ENCODE peak calls at places on chromosome 3, in four cellular contexts. I is stimulated activated CD8-positive, alpha-beta memory T cell treated with anti-CD3 and anti-CD28 coated beads, Interleukin-4, amount 100 ng/mL, for 4 hours; Z is stimulated activated CD4-positive, alpha-beta T cell treated with anti-CD3 and anti-CD28 coated beads, Interleukin-12 subunit alpha, Interleukin-12 subunit beta, amount 100 ng/mL, for 24 hours; M is ACHN. S is an unnamed sample.

GRCh38 chr3:115074502-115074901 is 72.6 kb downstream of the ZBTB20 start:
- DNase-seq in Z (no peak), M (no peak), I (no peak), S (no peak)

GRCh38 chr3:48504051-48504946 is at the start of gene SHISA5:
- DNase-seq in I (no peak), M (peak; percentile 42), Z (no peak), S (peak; percentile 54)

GRCh38 chr3:50100956-50101845 is 12.5 kb downstream of the RBM5 start:
- DNase-seq in I (no peak), M (no peak), Z (no peak), S (no peak)

GRCh38 chr3:59040902-59041301 is 8.9 kb downstream of the CFAP20DC start:
- DNase-seq in I (no peak), Z (no peak), M (no peak), S (no peak)

GRCh38 chr3:106349191-106349881 is 480.5 kb upstream of the CBLB start:
- DNase-seq in I (no peak), Z (no peak), M (no peak), S (no peak)

GRCh38 chr3:134029256-134029733 is 430 bp downstream of the SLCO2A1 start:
- DNase-seq in Z (no peak), I (no peak), M (peak; percentile 10), S (no peak)

GRCh38 chr3:10423171-10423882 is 82.1 kb downstream of the ATP2B2 start:
- DNase-seq in I (no peak), M (no peak), Z (no peak), S (no peak)

GRCh38 chr3:105593315-105593714 is 226.6 kb downstream of the ALCAM start:
- DNase-seq in Z (no peak), M (no peak), I (no peak), S (no peak)

GRCh38 chr3:85360742-85361387 is 402.1 kb downstream of the CADM2 start:
- DNase-seq in I (no peak), Z (no peak), M (peak; percentile 53), S (no peak)

GRCh38 chr3:58994746-58995330 is 55.0 kb downstream of the CFAP20DC start:
- DNase-seq in Z (no peak), I (no peak), M (peak; percentile 76), S (peak; percentile 32)

GRCh38 chr3:17742092-17742836 is at the start of gene TBC1D5:
- DNase-seq in Z (peak; percentile 87), I (peak; percentile 24), M (peak; percentile 97), S (peak; percentile 93)

GRCh38 chr3:122572940-122573412 is 4.5 kb upstream of the PARP15 start:
- DNase-seq in Z (no peak), I (no peak), M (no peak), S (peak; percentile 57)

GRCh38 chr3:12175844-12176453 is 17.2 kb upstream of the TIMP4 start:
- DNase-seq in M (peak; percentile 62), Z (no peak), I (no peak), S (no peak)

GRCh38 chr3:52774901-52775864 is 2.2 kb upstream of the ITIH1 start:
- DNase-seq in M (no peak), Z (no peak), I (no peak), S (no peak)

GRCh38 chr3:155676252-155676981 is 68.5 kb downstream of the PLCH1 start:
- DNase-seq in I (no peak), Z (no peak), M (peak; percentile 58), S (no peak)

GRCh38 chr3:63809607-63810006 is 9.5 kb upstream of the C3orf49 start:
- DNase-seq in Z (no peak), I (no peak), M (no peak), S (no peak)

GRCh38 chr3:136957751-136958288 is at the start of gene IL20RB:
- DNase-seq in Z (no peak), I (no peak), M (peak; percentile 18), S (no peak)

GRCh38 chr3:105435277-105435676 is 68.6 kb downstream of the ALCAM start:
- DNase-seq in M (no peak), I (no peak), Z (no peak), S (no peak)

S was measured in naive B cell.